ENCODE peak calls at places on chromosomes 11 and 22, in six cellular contexts. C, E, R, S, Q and K are unnamed samples.

GRCh38 chr11:128420943-128421342 is 166.4 kb downstream of the ETS1 start:
- DNase-seq in Q (peak; percentile 93), C (no peak), E (no peak), R (no peak), S (peak; percentile 95), K (no peak)

GRCh38 chr11:33735426-33736147 is 636 bp downstream of the CD59 start:
- DNase-seq in C (no peak), Q (no peak), R (peak; percentile 25), S (no peak), E (peak; percentile 77), K (no peak)

GRCh38 chr11:43418197-43418596 is 59.5 kb downstream of the TTC17 start:
- DNase-seq in Q (no peak), S (no peak), C (no peak), R (no peak), E (no peak), K (no peak)

GRCh38 chr11:96012086-96012824 is 88.3 kb upstream of the MTMR2 start:
- DNase-seq in Q (peak; percentile 59), S (peak; percentile 93), C (no peak), R (peak; percentile 86), E (peak; percentile 98), K (peak; percentile 97)

GRCh38 chr22:42926034-42926433 is 69.0 kb upstream of the ARFGAP3 start:
- DNase-seq in S (peak; percentile 31), C (no peak), R (no peak), Q (no peak), E (peak; percentile 7), K (no peak)

GRCh38 chr11:91163619-91164451 is 941.0 kb upstream of the CHORDC1 start:
- DNase-seq in S (peak; percentile 18), R (no peak), E (peak; percentile 82), Q (no peak), C (peak; percentile 27), K (peak; percentile 48)

GRCh38 chr11:70033711-70034070 is 44.4 kb upstream of the ANO1 start:
- DNase-seq in R (no peak), C (no peak), Q (no peak), E (no peak), S (no peak), K (no peak)

GRCh38 chr11:7904910-7905309 is 26.2 kb downstream of the OR10A6 start:
- DNase-seq in R (peak; percentile 30), S (peak; percentile 28), E (no peak), Q (peak; percentile 28), C (no peak), K (peak; percentile 2)

GRCh38 chr11:35413568-35413967 is 5.8 kb downstream of the SLC1A2 start:
- DNase-seq in S (no peak), R (no peak), E (no peak), Q (no peak), C (no peak), K (no peak)

GRCh38 chr11:114026355-114026754 is 33.2 kb upstream of the ZBTB16 start:
- DNase-seq in S (peak; percentile 43), C (no peak), Q (no peak), E (no peak), R (peak; percentile 38), K (no peak)

GRCh38 chr22:18983120-18983651 is 47.1 kb upstream of the PRODH start:
- DNase-seq in R (no peak), S (no peak), C (no peak), E (no peak), Q (no peak), K (no peak)

GRCh38 chr11:100676901-100677300 is 10.2 kb upstream of the ARHGAP42 start:
- DNase-seq in C (no peak), S (no peak), Q (no peak), E (no peak), R (peak; percentile 62), K (no peak)

GRCh38 chr11:69868003-69868865 is 49.0 kb upstream of the FGF3 start:
- DNase-seq in S (no peak), E (no peak), Q (no peak), C (no peak), R (no peak), K (no peak)

GRCh38 chr11:60718524-60719316 is 5.8 kb upstream of the MS4A18 start:
- DNase-seq in S (no peak), R (no peak), Q (no peak), C (no peak), E (no peak), K (no peak)

GRCh38 chr22:44099696-44100095 is 75.6 kb downstream of the PARVB start:
- DNase-seq in R (no peak), C (no peak), S (no peak), Q (no peak), E (no peak), K (no peak)

GRCh38 chr11:45554230-45554967 is 111.0 kb downstream of the CHST1 start:
- DNase-seq in C (no peak), E (no peak), Q (no peak), R (no peak), S (no peak), K (no peak)

GRCh38 chr11:16791494-16791961 is 53.1 kb downstream of the C11orf58 start:
- DNase-seq in E (no peak), R (peak; percentile 40), Q (peak; percentile 62), S (peak; percentile 95), C (peak; percentile 83), K (peak; percentile 83)

GRCh38 chr11:85827768-85828639 is 17.1 kb upstream of the SYTL2 start:
- DNase-seq in R (no peak), Q (peak; percentile 54), E (no peak), S (peak; percentile 69), C (peak; percentile 82), K (peak; percentile 52)